ENCODE peak calls at places on chromosomes 11 and 22, in seven cellular contexts. One of them, this sample, is unnamed.

GRCh38 chr11:75632450-75632849 is 36.4 kb downstream of the MAP6 start:
- DNase-seq in HL-60: no peak
- DNase-seq in T-helper 9 cell: no peak
- DNase-seq in HuH-7.5: no peak
- DNase-seq in NCI-H460: no peak
- DNase-seq in GM12865: no peak
- DNase-seq in AG10803: no peak
- DNase-seq in this sample: no peak

GRCh38 chr22:31177420-31178162 is 17.6 kb downstream of the RNF185 start:
- DNase-seq in AG10803: peak; percentile 98
- DNase-seq in HL-60: no peak
- DNase-seq in NCI-H460: no peak
- DNase-seq in T-helper 9 cell: no peak
- DNase-seq in HuH-7.5: no peak
- DNase-seq in GM12865: no peak
- DNase-seq in this sample: no peak

GRCh38 chr22:41096841-41097240 is 4.4 kb downstream of the EP300 start:
- DNase-seq in GM12865: no peak
- DNase-seq in NCI-H460: no peak
- DNase-seq in HuH-7.5: no peak
- DNase-seq in AG10803: no peak
- DNase-seq in T-helper 9 cell: no peak
- DNase-seq in HL-60: no peak
- DNase-seq in this sample: no peak

GRCh38 chr22:19913337-19913936 is 28.1 kb upstream of the COMT start:
- DNase-seq in GM12865: no peak
- DNase-seq in NCI-H460: no peak
- DNase-seq in AG10803: no peak
- DNase-seq in T-helper 9 cell: no peak
- DNase-seq in HL-60: no peak
- DNase-seq in HuH-7.5: no peak
- DNase-seq in this sample: no peak

GRCh38 chr22:46023558-46023981 is 46.6 kb upstream of the WNT7B start:
- DNase-seq in HuH-7.5: no peak
- DNase-seq in GM12865: no peak
- DNase-seq in AG10803: peak; percentile 68
- DNase-seq in HL-60: no peak
- DNase-seq in T-helper 9 cell: no peak
- DNase-seq in NCI-H460: no peak
- DNase-seq in this sample: peak; percentile 24

GRCh38 chr11:44789466-44789865 is 62.7 kb downstream of the TSPAN18 start:
- DNase-seq in AG10803: no peak
- DNase-seq in HL-60: no peak
- DNase-seq in GM12865: no peak
- DNase-seq in NCI-H460: no peak
- DNase-seq in T-helper 9 cell: no peak
- DNase-seq in HuH-7.5: no peak
- DNase-seq in this sample: no peak

GRCh38 chr11:304061-304506 is 3.5 kb upstream of the IFITM2 start:
- DNase-seq in AG10803: no peak
- DNase-seq in GM12865: no peak
- DNase-seq in T-helper 9 cell: no peak
- DNase-seq in NCI-H460: no peak
- DNase-seq in HL-60: no peak
- DNase-seq in HuH-7.5: no peak
- DNase-seq in this sample: no peak

GRCh38 chr11:67505605-67506396 is 638 bp upstream of the PITPNM1 start:
- DNase-seq in GM12865: peak; percentile 90
- DNase-seq in T-helper 9 cell: peak; percentile 90
- DNase-seq in HL-60: peak; percentile 93
- DNase-seq in NCI-H460: peak; percentile 96
- DNase-seq in HuH-7.5: peak; percentile 100
- DNase-seq in AG10803: peak; percentile 93
- DNase-seq in this sample: peak; percentile 92

GRCh38 chr11:5689551-5689983 is at the start of gene TRIM22:
- DNase-seq in NCI-H460: no peak
- DNase-seq in AG10803: peak; percentile 91
- DNase-seq in GM12865: peak; percentile 91
- DNase-seq in HL-60: peak; percentile 57
- DNase-seq in T-helper 9 cell: no peak
- DNase-seq in HuH-7.5: no peak
- DNase-seq in this sample: peak; percentile 38

GRCh38 chr11:122976734-122977454 is 4.7 kb downstream of the BSX start:
- DNase-seq in AG10803: no peak
- DNase-seq in NCI-H460: no peak
- DNase-seq in GM12865: no peak
- DNase-seq in HuH-7.5: no peak
- DNase-seq in T-helper 9 cell: no peak
- DNase-seq in HL-60: no peak
- DNase-seq in this sample: no peak

This sample was measured in left cardiac atrium.